ENCODE peak calls at places on chromosomes 16 and 17, in four cellular contexts. V is PC-9; E is CD4-positive, alpha-beta T cell; K is AG10803. F is an unnamed sample.

GRCh38 chr16:15552507-15552906 is 90.4 kb downstream of the MARF1 start:
- DNase-seq in E (no peak), V (no peak), K (no peak), F (no peak)

GRCh38 chr17:17181666-17182600 is 24.2 kb downstream of the PLD6 start:
- DNase-seq in V (no peak), E (peak), K (no peak), F (no peak)

GRCh38 chr17:82238562-82239201 is 9.8 kb downstream of the SLC16A3 start:
- DNase-seq in V (no peak), K (peak), E (peak), F (peak)

GRCh38 chr16:69322343-69322742 is 8.0 kb downstream of the PDF start:
- DNase-seq in E (no peak), V (no peak), K (no peak), F (no peak)

GRCh38 chr17:49361129-49361901 is 735 bp downstream of the ZNF652 start:
- DNase-seq in E (peak), K (no peak), V (no peak), F (peak)

GRCh38 chr16:7545251-7545650 is 212.6 kb downstream of the RBFOX1 start:
- DNase-seq in K (no peak), V (no peak), E (no peak), F (no peak)

GRCh38 chr17:41864498-41864836 is 756 bp downstream of the KLHL11 start:
- DNase-seq in K (no peak), V (no peak), E (no peak), F (peak)

GRCh38 chr17:17420561-17421269 is 56.1 kb upstream of the MED9 start:
- DNase-seq in K (peak), E (no peak), V (no peak), F (no peak)

GRCh38 chr17:82910770-82911169 is 70.9 kb upstream of the ZNF750 start:
- DNase-seq in K (no peak), E (no peak), V (no peak), F (no peak)

GRCh38 chr16:89918453-89919347 is at the start of gene MC1R:
- DNase-seq in V (no peak), E (no peak), K (no peak), F (peak)

GRCh38 chr16:50121721-50122445 is 31.2 kb upstream of the TENT4B start:
- DNase-seq in V (no peak), K (no peak), E (peak), F (peak)

GRCh38 chr16:15897834-15898254 is 9.4 kb upstream of the CEP20 start:
- DNase-seq in E (no peak), V (no peak), K (peak), F (no peak)

GRCh38 chr16:57601801-57602478 is 26.5 kb upstream of the ADGRG1 start:
- DNase-seq in K (no peak), E (no peak), V (no peak), F (peak)

GRCh38 chr17:32586666-32587065 is 99.9 kb downstream of the CDK5R1 start:
- DNase-seq in V (no peak), E (no peak), K (peak), F (no peak)

GRCh38 chr17:82019905-82020873 is 2.5 kb downstream of the CENPX start:
- DNase-seq in V (no peak), K (peak), E (peak), F (peak)

GRCh38 chr17:75832164-75832651 is 12.0 kb downstream of the UNC13D start:
- DNase-seq in E (no peak), V (no peak), K (peak), F (peak)

GRCh38 chr16:47492428-47493357 is 31.6 kb downstream of the PHKB start:
- DNase-seq in E (no peak), V (no peak), K (peak), F (peak)

GRCh38 chr17:64786337-64786736 is 124.2 kb upstream of the SMURF2 start:
- DNase-seq in K (no peak), V (no peak), E (no peak), F (no peak)

GRCh38 chr17:68356520-68356919 is 65.2 kb downstream of the ARSG start:
- DNase-seq in E (peak), K (no peak), V (no peak), F (peak)

GRCh38 chr17:64459284-64459747 is 10.4 kb downstream of the MILR1 start:
- DNase-seq in V (peak), E (no peak), K (peak), F (no peak)

GRCh38 chr17:2238432-2239169 is 65.0 kb downstream of the SMG6 start:
- DNase-seq in V (no peak), K (no peak), E (no peak), F (no peak)

GRCh38 chr16:86511317-86512161 is 1.2 kb downstream of the FOXF1 start:
- DNase-seq in V (no peak), K (no peak), E (no peak), F (no peak)

GRCh38 chr17:50608700-50609375 is 25.8 kb upstream of the ABCC3 start:
- DNase-seq in V (no peak), K (no peak), E (no peak), F (no peak)

GRCh38 chr17:7651959-7652658 is 1.4 kb downstream of the ATP1B2 start:
- DNase-seq in K (no peak), V (no peak), E (no peak), F (no peak)

GRCh38 chr17:15453782-15454181 is 13.6 kb downstream of the CDRT4 start:
- DNase-seq in K (peak), V (no peak), E (no peak), F (no peak)

GRCh38 chr17:66716236-66717026 is 118.5 kb upstream of the CACNG5 start:
- DNase-seq in K (no peak), V (no peak), E (no peak), F (no peak)

GRCh38 chr17:79082311-79083190 is 7.9 kb downstream of the ENGASE start:
- DNase-seq in K (peak), E (peak), V (no peak), F (peak)

GRCh38 chr16:1474471-1474795 is 395 bp downstream of the CLCN7 start:
- DNase-seq in V (no peak), K (no peak), E (no peak), F (no peak)

GRCh38 chr17:80826955-80827645 is 164.5 kb upstream of the CHMP6 start:
- DNase-seq in K (peak), V (peak), E (no peak), F (no peak)

GRCh38 chr16:4384497-4384896 is 12.8 kb downstream of the VASN start:
- DNase-seq in K (peak), E (no peak), V (no peak), F (no peak)

GRCh38 chr16:55700961-55701360 is 45.2 kb downstream of the SLC6A2 start:
- DNase-seq in V (peak), K (no peak), E (no peak), F (no peak)

GRCh38 chr17:77349976-77350830 is 209.4 kb downstream of the SEC14L1 start:
- DNase-seq in E (no peak), V (no peak), K (peak), F (no peak)

GRCh38 chr16:2157480-2158261 is 2.1 kb downstream of the TRAF7 start:
- DNase-seq in E (no peak), K (no peak), V (no peak), F (no peak)

GRCh38 chr16:12538667-12539081 is 265.0 kb downstream of the CPPED1 start:
- DNase-seq in V (no peak), E (no peak), K (peak), F (no peak)

GRCh38 chr16:85328665-85329058 is 216.4 kb upstream of the CIBAR2 start:
- DNase-seq in K (no peak), E (no peak), V (no peak), F (no peak)